ENCODE peak calls at places on chromosomes 7 and 10, in eight cellular contexts. E, B, V, H, P, L, D and Z are unnamed samples.

GRCh38 chr7:158759749-158760444 is 55.3 kb upstream of the NCAPG2 start:
- DNase-seq in P (no peak), D (no peak), B (no peak), E (no peak), L (peak; percentile 67), V (no peak), H (no peak), Z (no peak)

GRCh38 chr7:56033671-56034432 is 17.4 kb downstream of the PSPH start:
- DNase-seq in P (peak; percentile 46), E (peak; percentile 91), V (peak; percentile 83), H (peak; percentile 91), D (peak; percentile 85), L (peak; percentile 71), B (peak; percentile 83), Z (peak; percentile 70)

GRCh38 chr10:48551796-48552591 is 52.9 kb downstream of the ARHGAP22 start:
- DNase-seq in E (peak; percentile 65), L (no peak), P (peak; percentile 38), B (peak; percentile 68), H (no peak), V (peak; percentile 37), D (peak; percentile 79), Z (no peak)

GRCh38 chr7:39909526-39909925 is 40.5 kb upstream of the CDK13 start:
- DNase-seq in B (no peak), P (no peak), D (no peak), H (no peak), E (no peak), L (no peak), V (no peak), Z (no peak)

GRCh38 chr10:42926831-42927230 is 144.2 kb downstream of the BMS1 start:
- DNase-seq in E (peak; percentile 76), L (no peak), V (no peak), D (no peak), P (no peak), B (no peak), H (peak; percentile 36), Z (no peak)

GRCh38 chr7:139231513-139232376 is 708 bp downstream of the UBN2 start:
- DNase-seq in P (peak; percentile 17), D (peak; percentile 55), H (peak; percentile 87), B (peak; percentile 29), L (peak; percentile 37), E (peak; percentile 57), V (peak; percentile 32), Z (peak; percentile 8)

GRCh38 chr7:5045558-5046396 is at the start of gene RBAK:
- DNase-seq in V (peak; percentile 97), E (peak; percentile 95), D (peak; percentile 98), L (peak; percentile 94), P (peak; percentile 95), B (peak; percentile 86), H (peak; percentile 98), Z (peak; percentile 90)

GRCh38 chr7:130869918-130870317 is 135.9 kb upstream of the KLF14 start:
- DNase-seq in E (no peak), D (no peak), P (no peak), L (no peak), V (no peak), H (no peak), B (no peak), Z (no peak)

GRCh38 chr10:96665306-96665705 is 55.0 kb downstream of the PIK3AP1 start:
- DNase-seq in P (no peak), E (no peak), H (no peak), D (no peak), L (no peak), V (peak; percentile 27), B (no peak), Z (no peak)

GRCh38 chr7:71772783-71773182 is 639.4 kb downstream of the CALN1 start:
- DNase-seq in V (no peak), H (no peak), B (no peak), D (no peak), P (no peak), L (no peak), E (no peak), Z (no peak)

GRCh38 chr7:100015232-100016208 is at the start of gene ZKSCAN1:
- DNase-seq in L (peak; percentile 88), D (peak; percentile 95), E (peak; percentile 96), B (peak; percentile 89), H (peak; percentile 97), P (peak; percentile 84), V (peak; percentile 96), Z (peak; percentile 77)

GRCh38 chr10:14750900-14751575 is 23.7 kb downstream of the FAM107B start:
- DNase-seq in B (no peak), E (no peak), H (peak; percentile 93), L (no peak), P (peak; percentile 34), V (no peak), D (peak; percentile 96), Z (no peak)

GRCh38 chr10:124347956-124348355 is 70.8 kb downstream of the OAT start:
- DNase-seq in V (no peak), L (no peak), E (no peak), D (no peak), H (peak; percentile 67), P (no peak), B (no peak), Z (no peak)

GRCh38 chr7:148374698-148375259 is 215.8 kb upstream of the C7orf33 start:
- DNase-seq in V (no peak), D (no peak), E (no peak), L (no peak), P (no peak), H (no peak), B (no peak), Z (no peak)

GRCh38 chr10:43585981-43586738 is 11.7 kb upstream of the ZNF239 start:
- DNase-seq in B (no peak), V (no peak), L (no peak), P (no peak), E (no peak), H (no peak), D (no peak), Z (no peak)

GRCh38 chr10:131514454-131514853 is 202.9 kb upstream of the TCERG1L start:
- DNase-seq in V (no peak), L (no peak), B (no peak), D (no peak), E (peak; percentile 73), P (no peak), H (no peak), Z (no peak)

GRCh38 chr10:29709484-29710002 is 74.8 kb upstream of the SVIL start:
- DNase-seq in D (no peak), B (no peak), P (no peak), V (no peak), H (no peak), L (no peak), E (no peak), Z (no peak)

GRCh38 chr10:29714096-29714874 is 79.5 kb upstream of the SVIL start:
- DNase-seq in V (peak; percentile 79), B (no peak), H (no peak), E (no peak), D (no peak), L (peak; percentile 28), P (no peak), Z (no peak)

GRCh38 chr10:29710128-29710527 is 75.4 kb upstream of the SVIL start:
- DNase-seq in V (no peak), L (no peak), P (no peak), D (no peak), E (no peak), H (no peak), B (no peak), Z (no peak)

GRCh38 chr10:29713450-29713849 is 78.7 kb upstream of the SVIL start:
- DNase-seq in E (no peak), L (no peak), H (no peak), V (no peak), B (no peak), D (no peak), P (no peak), Z (no peak)

GRCh38 chr10:29712108-29712507 is 77.3 kb upstream of the SVIL start:
- DNase-seq in L (peak; percentile 25), H (no peak), V (no peak), E (peak; percentile 36), D (no peak), B (no peak), P (no peak), Z (no peak)
- H3K27ac ChIP-seq in L (no peak overlapping the region), H (no peak overlapping the region), V (no peak overlapping the region), E (peak overlapping the region; percentile 41), D (no peak overlapping the region), B (no peak overlapping the region), P (no peak overlapping the region), Z (no peak overlapping the region)

GRCh38 chr10:12195603-12196506 is at the start of the genes CDC123 and NUDT5:
- DNase-seq in D (peak; percentile 93), H (peak; percentile 95), E (peak; percentile 90), V (peak; percentile 93), B (peak; percentile 85), L (peak; percentile 89), P (peak; percentile 88), Z (peak; percentile 83)
- TF ChIP-seq CTCF in D (no peak), H (peak; percentile 15), E (no peak), V (no peak), B (no peak), L (no peak), P (no peak), Z (no peak)

GRCh38 chr10:37236093-37236492 is 110.7 kb downstream of the ANKRD30A start:
- DNase-seq in E (no peak), V (no peak), L (no peak), B (no peak), P (no peak), D (no peak), H (no peak), Z (no peak)
- H3K9me3 ChIP-seq in E (peaks cover 52% of the 10 kb centered on the region), V (peaks cover 8% of the 10 kb centered on the region), L (no peaks in the 10 kb centered on the region), B (peaks cover 4% of the 10 kb centered on the region), P (no peaks in the 10 kb centered on the region), D (no peaks in the 10 kb centered on the region), H (no peaks in the 10 kb centered on the region), Z (no peaks in the 10 kb centered on the region)

GRCh38 chr7:66699998-66700397 is 40.5 kb upstream of the RABGEF1 start:
- DNase-seq in E (no peak), V (no peak), D (no peak), B (no peak), H (no peak), L (no peak), P (peak; percentile 59), Z (no peak)
- H3K27ac ChIP-seq in E (peak overlapping the region; percentile 88), V (no peak overlapping the region), D (no peak overlapping the region), B (no peak overlapping the region), H (peak overlapping the region; percentile 42), L (no peak overlapping the region), P (no peak overlapping the region), Z (no peak overlapping the region)

DNA sequence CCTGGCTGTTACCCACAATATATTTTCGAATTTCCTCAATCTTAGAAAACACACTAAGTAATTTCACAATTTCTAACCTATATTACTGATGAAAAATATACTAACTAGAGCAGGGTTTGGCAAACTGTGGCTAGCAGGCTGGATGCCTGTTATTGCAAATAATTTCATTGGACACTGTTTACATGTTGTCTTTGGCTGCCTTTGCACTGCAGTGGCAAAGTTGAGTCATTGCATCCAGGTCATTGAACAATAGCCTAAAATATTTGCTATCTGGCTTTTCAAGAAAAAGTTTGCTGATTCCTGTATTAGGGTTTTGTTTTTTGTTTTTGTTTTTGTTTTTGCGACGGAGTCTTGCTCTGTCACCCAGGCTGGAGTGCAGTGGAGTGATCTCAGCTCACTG is 47.2 kb downstream of the KIF11 start:
- DNase-seq in V (peak; percentile 41), E (no peak), B (peak; percentile 92), H (no peak), D (no peak), P (no peak), L (no peak), Z (no peak)
- TF ChIP-seq CTCF in V (no peak), E (no peak), B (no peak), H (no peak), D (no peak), P (no peak), L (no peak), Z (no peak)